ENCODE peak calls at places on chromosomes 2 and 18, in five cellular contexts. X, A, U, E and C are unnamed samples.

GRCh38 chr18:71899707-71900483 is 644.2 kb downstream of the CBLN2 start:
- DNase-seq in A (no peak), E (no peak), X (no peak), U (no peak), C (no peak)

GRCh38 chr2:30565860-30566358 is 118.9 kb downstream of the LCLAT1 start:
- DNase-seq in A (no peak), U (peak), E (peak), X (no peak), C (no peak)

GRCh38 chr2:25151718-25152117 is 16.7 kb downstream of the POMC start:
- DNase-seq in E (no peak), U (no peak), X (no peak), A (no peak), C (no peak)

GRCh38 chr2:162768646-162769045 is 69.9 kb downstream of the KCNH7 start:
- DNase-seq in A (no peak), X (no peak), E (peak), U (no peak), C (peak)

GRCh38 chr18:70195852-70196434 is 9.5 kb downstream of the RTTN start:
- DNase-seq in A (no peak), U (peak), X (no peak), E (peak), C (peak)

GRCh38 chr2:20571644-20572215 is 79.2 kb downstream of the HS1BP3 start:
- DNase-seq in E (peak), U (no peak), X (no peak), A (no peak), C (no peak)

GRCh38 chr18:57801379-57802165 is 1.5 kb downstream of the ATP8B1 start:
- DNase-seq in E (peak), A (no peak), U (no peak), X (peak), C (peak)

GRCh38 chr2:235168174-235168979 is 216.6 kb downstream of the SH3BP4 start:
- DNase-seq in E (no peak), A (no peak), U (no peak), X (no peak), C (no peak)

GRCh38 chr2:19176977-19177376 is 181.4 kb downstream of the OSR1 start:
- DNase-seq in A (peak), E (no peak), U (peak), X (no peak), C (no peak)

GRCh38 chr2:201344663-201345366 is 12.3 kb downstream of the FLACC1 start:
- DNase-seq in X (no peak), A (no peak), E (no peak), U (no peak), C (no peak)

GRCh38 chr2:71711470-71711857 is 258.1 kb downstream of the DYSF start:
- DNase-seq in A (no peak), X (no peak), U (no peak), E (no peak), C (no peak)

GRCh38 chr2:213219816-213220215 is 64.4 kb upstream of the SPAG16 start:
- DNase-seq in E (no peak), A (no peak), U (peak), X (no peak), C (no peak)

GRCh38 chr18:75317300-75317699 is 106.7 kb downstream of the TSHZ1 start:
- DNase-seq in X (no peak), E (no peak), A (no peak), U (no peak), C (no peak)

GRCh38 chr2:220847006-220847405 is 725.1 kb downstream of the EPHA4 start:
- DNase-seq in A (no peak), X (no peak), E (no peak), U (peak), C (no peak)

GRCh38 chr18:79662051-79662450 is 17.6 kb upstream of the CTDP1 start:
- DNase-seq in U (no peak), E (no peak), X (no peak), A (no peak), C (no peak)

GRCh38 chr2:112683550-112684414 is 37.0 kb upstream of the NT5DC4 start:
- DNase-seq in A (peak), U (no peak), E (no peak), X (no peak), C (no peak)

GRCh38 chr2:217632036-217632435 is 370.8 kb downstream of the TNS1 start:
- DNase-seq in X (no peak), E (no peak), A (no peak), U (no peak), C (no peak)

GRCh38 chr2:226891780-226892590 is 56.1 kb downstream of the RHBDD1 start:
- DNase-seq in X (no peak), U (peak), A (no peak), E (peak), C (no peak)

GRCh38 chr18:51666717-51667320 is 469.3 kb upstream of the MEX3C start:
- DNase-seq in E (no peak), A (no peak), X (no peak), U (no peak), C (no peak)

GRCh38 chr2:40103590-40103989 is 324.5 kb upstream of the THUMPD2 start:
- DNase-seq in X (no peak), E (peak), U (peak), A (no peak), C (no peak)

GRCh38 chr2:88580088-88580487 is 47.2 kb downstream of the EIF2AK3 start:
- DNase-seq in E (no peak), U (no peak), A (no peak), X (no peak), C (no peak)

GRCh38 chr18:40534748-40535147 is 1420.3 kb upstream of the PIK3C3 start:
- DNase-seq in X (no peak), E (peak), U (peak), A (no peak), C (no peak)

GRCh38 chr18:11885278-11885991 is 22.7 kb downstream of the MPPE1 start:
- DNase-seq in X (no peak), E (no peak), U (no peak), A (no peak), C (no peak)

GRCh38 chr18:79394438-79395307 is 1.1 kb upstream of the NFATC1 start:
- DNase-seq in X (no peak), E (peak), U (peak), A (peak), C (no peak)

GRCh38 chr2:166881177-166881576 is 7.1 kb upstream of the XIRP2 start:
- DNase-seq in U (peak), E (peak), X (no peak), A (no peak), C (no peak)

GRCh38 chr2:45000921-45001628 is 8.2 kb downstream of the SIX2 start:
- DNase-seq in U (no peak), E (peak), X (peak), A (no peak), C (no peak)

GRCh38 chr18:10559566-10560456 is 34.0 kb downstream of the NAPG start:
- DNase-seq in E (no peak), U (peak), X (peak), A (no peak), C (no peak)

GRCh38 chr2:238644095-238645081 is 203.5 kb upstream of the TWIST2 start:
- DNase-seq in E (peak), A (peak), X (no peak), U (peak), C (no peak)

GRCh38 chr2:441258-442023 is 153.6 kb upstream of the ALKAL2 start:
- DNase-seq in U (no peak), E (no peak), A (no peak), X (no peak), C (no peak)

GRCh38 chr2:26011990-26012856 is 21.7 kb upstream of the RAB10 start:
- DNase-seq in X (peak), U (peak), A (peak), E (peak), C (peak)

DNA sequence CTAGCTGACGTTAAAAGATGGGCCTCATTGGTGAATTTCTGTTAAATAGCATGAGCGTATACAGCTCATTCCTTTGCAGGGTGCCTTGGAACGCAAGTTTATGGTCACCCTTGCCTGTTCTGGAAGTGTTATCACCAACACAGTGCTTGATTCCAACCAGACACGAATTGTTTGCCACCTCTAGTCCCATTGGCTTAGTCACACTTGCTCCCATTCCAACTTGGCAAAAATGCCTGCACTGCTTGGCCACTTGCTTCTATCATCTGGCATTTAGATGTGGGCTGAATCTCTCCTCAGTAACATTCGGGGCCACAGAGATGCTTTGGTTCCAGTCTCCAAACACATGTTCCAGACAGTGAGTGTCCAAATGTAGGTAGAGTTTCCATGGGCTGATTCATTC is 27.5 kb upstream of the ACVR1 start:
- DNase-seq in A (no peak), E (no peak), X (no peak), U (no peak), C (no peak)
- H2BK120ac ChIP-seq in A (no peak), E (no peak), X (no peak), U (no peak), C (no peak)

GRCh38 chr2:70141754-70142589 is 48.8 kb downstream of the C2orf42 start:
- DNase-seq in U (peak), X (peak), A (peak), E (peak), C (peak)
- H3K14ac ChIP-seq in U (peak), X (peak), A (peak), E (peak), C (no peak)

GRCh38 chr2:177165103-177165583 is 47.5 kb upstream of the HNRNPA3 start:
- DNase-seq in E (peak), A (no peak), U (peak), X (no peak), C (no peak)
- H2BK120ac ChIP-seq in E (no peak), A (peak), U (peak), X (no peak), C (no peak)

GRCh38 chr18:38250981-38251380 is 685.4 kb upstream of the CELF4 start:
- DNase-seq in A (no peak), X (no peak), E (peak), U (no peak), C (no peak)
- H3K14ac ChIP-seq in A (no peak), X (no peak), E (no peak), U (no peak), C (no peak)

GRCh38 chr2:174781996-174782395 is 17.7 kb upstream of the CHRNA1 start:
- DNase-seq in A (no peak), E (no peak), X (no peak), U (no peak), C (no peak)
- H2BK120ac ChIP-seq in A (no peak), E (no peak), X (no peak), U (peak), C (no peak)

GRCh38 chr2:153917570-153917969 is 45.8 kb downstream of the GALNT13 start:
- DNase-seq in U (no peak), A (no peak), X (no peak), E (no peak), C (no peak)

GRCh38 chr2:153912798-153913396 is 41.2 kb downstream of the GALNT13 start:
- DNase-seq in U (no peak), A (no peak), X (no peak), E (no peak), C (no peak)
- H3K14ac ChIP-seq in U (no peak), A (no peak), X (no peak), E (no peak), C (peak)

DNA sequence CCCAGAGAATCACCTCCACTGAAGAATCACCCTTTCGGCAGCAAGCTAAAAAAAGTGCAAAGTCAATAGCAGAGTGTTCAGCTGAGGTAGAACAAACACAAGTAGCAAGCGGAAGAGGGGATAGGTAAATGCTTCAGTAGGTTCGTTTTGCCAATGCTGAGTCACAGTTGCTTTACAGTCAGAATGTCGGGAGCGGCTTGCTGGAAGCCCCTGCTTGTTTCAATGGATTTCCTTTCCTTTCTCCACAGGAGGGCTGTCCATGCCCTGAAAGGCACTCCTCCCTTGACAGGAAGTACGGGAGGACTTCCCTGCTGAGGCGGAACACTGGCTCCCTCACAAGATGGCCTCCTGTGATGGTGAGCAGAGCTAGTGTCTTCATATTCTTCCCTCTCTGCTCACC is 146.2 kb upstream of the LYPD1 start:
- DNase-seq in U (no peak), X (peak), E (no peak), A (no peak), C (no peak)
- H2BK120ac ChIP-seq in U (no peak), X (no peak), E (no peak), A (no peak), C (no peak)

DNA sequence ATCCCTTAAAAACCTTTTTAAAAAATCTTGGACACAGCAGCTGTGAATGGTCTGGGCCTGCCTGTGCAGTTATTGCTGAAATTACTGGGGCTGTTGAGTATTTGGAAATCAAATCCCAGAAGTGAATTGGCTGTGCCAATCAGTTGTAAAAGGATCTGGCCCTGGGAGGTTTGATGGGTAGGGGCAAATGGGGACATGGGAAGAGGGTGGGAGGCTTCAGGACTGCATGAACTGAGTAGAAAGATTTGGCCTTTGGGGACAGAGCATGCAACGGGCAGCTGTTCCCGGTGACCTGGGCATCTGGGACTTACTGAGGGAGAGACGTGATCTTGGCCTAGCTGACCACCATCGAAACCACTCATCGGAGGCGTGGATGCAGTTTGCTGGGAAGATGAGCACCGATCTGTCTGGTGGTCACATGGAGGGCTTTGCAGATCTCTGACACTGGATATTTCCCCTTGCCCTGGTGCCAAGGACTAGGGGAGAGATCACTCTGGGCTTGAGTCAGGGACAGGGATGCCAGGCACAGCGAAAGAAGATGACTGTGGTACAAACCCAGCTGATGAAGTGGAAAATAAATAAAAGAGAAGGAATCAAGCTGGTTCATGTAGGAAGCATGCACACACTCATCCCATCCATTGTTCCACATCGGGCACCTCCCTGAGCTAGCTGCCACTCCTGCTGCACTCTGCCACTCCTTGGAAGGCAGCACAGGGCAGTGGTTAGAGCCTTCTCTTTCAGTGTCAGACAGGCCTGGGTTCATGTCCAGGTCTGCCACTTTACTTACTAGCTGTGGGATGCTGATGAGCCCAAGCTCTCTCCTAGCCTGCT is 58.4 kb downstream of the SEMA4F start:
- DNase-seq in X (no peak), A (no peak), E (no peak), U (no peak), C (no peak)
- H3K14ac ChIP-seq in X (no peak), A (no peak), E (no peak), U (no peak), C (no peak)

GRCh38 chr2:139835101-139835500 is 1054.9 kb upstream of the NXPH2 start:
- DNase-seq in U (no peak), E (no peak), A (no peak), X (no peak), C (no peak)

GRCh38 chr2:139836769-139837168 is 1056.6 kb upstream of the NXPH2 start:
- DNase-seq in X (no peak), A (no peak), U (no peak), E (no peak), C (no peak)
- H2BK120ac ChIP-seq in X (no peak), A (no peak), U (no peak), E (no peak), C (no peak)